ENCODE peak calls at places on chromosomes 13 and 19, in seven cellular contexts. One of them, this sample, is unnamed.

GRCh38 chr19:50226536-50226935 is 23.1 kb downstream of the MYH14 start:
- DNase-seq in NCI-H748 treated with DMSO at 0.1 percent for 48 hours: no peak
- DNase-seq in EH: no peak
- DNase-seq in C1 segment of cervical spinal cord: no peak
- DNase-seq in stimulated activated CD8-positive, alpha-beta memory T cell treated with anti-CD3 and anti-CD28 coated beads, Interleukin-12 subunit alpha, Interleukin-12 subunit beta, amount 100 ng/mL, for 4 hours: no peak
- DNase-seq in heart right ventricle: no peak
- DNase-seq in CD8-positive, alpha-beta memory T cell: no peak
- DNase-seq in this sample: no peak

GRCh38 chr19:35013047-35013819 is 13.1 kb downstream of the GRAMD1A start:
- DNase-seq in stimulated activated CD8-positive, alpha-beta memory T cell treated with anti-CD3 and anti-CD28 coated beads, Interleukin-12 subunit alpha, Interleukin-12 subunit beta, amount 100 ng/mL, for 4 hours: peak; percentile 68
- DNase-seq in NCI-H748 treated with DMSO at 0.1 percent for 48 hours: no peak
- DNase-seq in CD8-positive, alpha-beta memory T cell: peak; percentile 75
- DNase-seq in heart right ventricle: peak; percentile 78
- DNase-seq in C1 segment of cervical spinal cord: no peak
- DNase-seq in EH: peak; percentile 51
- DNase-seq in this sample: peak; percentile 44

GRCh38 chr13:111040821-111041220 is 74.3 kb upstream of the ARHGEF7 start:
- DNase-seq in NCI-H748 treated with DMSO at 0.1 percent for 48 hours: no peak
- DNase-seq in C1 segment of cervical spinal cord: no peak
- DNase-seq in stimulated activated CD8-positive, alpha-beta memory T cell treated with anti-CD3 and anti-CD28 coated beads, Interleukin-12 subunit alpha, Interleukin-12 subunit beta, amount 100 ng/mL, for 4 hours: no peak
- DNase-seq in heart right ventricle: no peak
- DNase-seq in CD8-positive, alpha-beta memory T cell: no peak
- DNase-seq in EH: no peak
- DNase-seq in this sample: no peak

GRCh38 chr19:24059572-24060295 is 27.3 kb upstream of the ZNF254 start:
- DNase-seq in NCI-H748 treated with DMSO at 0.1 percent for 48 hours: no peak
- DNase-seq in EH: no peak
- DNase-seq in CD8-positive, alpha-beta memory T cell: no peak
- DNase-seq in heart right ventricle: no peak
- DNase-seq in stimulated activated CD8-positive, alpha-beta memory T cell treated with anti-CD3 and anti-CD28 coated beads, Interleukin-12 subunit alpha, Interleukin-12 subunit beta, amount 100 ng/mL, for 4 hours: no peak
- DNase-seq in C1 segment of cervical spinal cord: no peak
- DNase-seq in this sample: peak; percentile 50

GRCh38 chr13:95296326-95296939 is 4.8 kb downstream of the ABCC4 start:
- DNase-seq in stimulated activated CD8-positive, alpha-beta memory T cell treated with anti-CD3 and anti-CD28 coated beads, Interleukin-12 subunit alpha, Interleukin-12 subunit beta, amount 100 ng/mL, for 4 hours: no peak
- DNase-seq in heart right ventricle: peak; percentile 38
- DNase-seq in CD8-positive, alpha-beta memory T cell: no peak
- DNase-seq in NCI-H748 treated with DMSO at 0.1 percent for 48 hours: no peak
- DNase-seq in EH: peak; percentile 25
- DNase-seq in C1 segment of cervical spinal cord: no peak
- DNase-seq in this sample: peak; percentile 75

GRCh38 chr19:782195-783043 is 14.8 kb upstream of the PTBP1 start:
- DNase-seq in stimulated activated CD8-positive, alpha-beta memory T cell treated with anti-CD3 and anti-CD28 coated beads, Interleukin-12 subunit alpha, Interleukin-12 subunit beta, amount 100 ng/mL, for 4 hours: no peak
- DNase-seq in CD8-positive, alpha-beta memory T cell: no peak
- DNase-seq in heart right ventricle: no peak
- DNase-seq in NCI-H748 treated with DMSO at 0.1 percent for 48 hours: no peak
- DNase-seq in EH: peak; percentile 87
- DNase-seq in C1 segment of cervical spinal cord: no peak
- DNase-seq in this sample: no peak

GRCh38 chr13:114067886-114068722 is 64.3 kb downstream of the RASA3 start:
- DNase-seq in stimulated activated CD8-positive, alpha-beta memory T cell treated with anti-CD3 and anti-CD28 coated beads, Interleukin-12 subunit alpha, Interleukin-12 subunit beta, amount 100 ng/mL, for 4 hours: no peak
- DNase-seq in C1 segment of cervical spinal cord: no peak
- DNase-seq in EH: no peak
- DNase-seq in heart right ventricle: no peak
- DNase-seq in NCI-H748 treated with DMSO at 0.1 percent for 48 hours: no peak
- DNase-seq in CD8-positive, alpha-beta memory T cell: peak; percentile 44
- DNase-seq in this sample: peak; percentile 14

GRCh38 chr19:55355213-55355821 is 798 bp upstream of the COX6B2 start:
- DNase-seq in stimulated activated CD8-positive, alpha-beta memory T cell treated with anti-CD3 and anti-CD28 coated beads, Interleukin-12 subunit alpha, Interleukin-12 subunit beta, amount 100 ng/mL, for 4 hours: no peak
- DNase-seq in NCI-H748 treated with DMSO at 0.1 percent for 48 hours: no peak
- DNase-seq in EH: no peak
- DNase-seq in CD8-positive, alpha-beta memory T cell: no peak
- DNase-seq in C1 segment of cervical spinal cord: no peak
- DNase-seq in heart right ventricle: no peak
- DNase-seq in this sample: no peak

GRCh38 chr19:30286378-30286777 is 85.8 kb upstream of the ZNF536 start:
- DNase-seq in stimulated activated CD8-positive, alpha-beta memory T cell treated with anti-CD3 and anti-CD28 coated beads, Interleukin-12 subunit alpha, Interleukin-12 subunit beta, amount 100 ng/mL, for 4 hours: no peak
- DNase-seq in CD8-positive, alpha-beta memory T cell: no peak
- DNase-seq in C1 segment of cervical spinal cord: no peak
- DNase-seq in NCI-H748 treated with DMSO at 0.1 percent for 48 hours: no peak
- DNase-seq in heart right ventricle: no peak
- DNase-seq in EH: no peak
- DNase-seq in this sample: no peak

GRCh38 chr19:41821003-41821735 is 23.3 kb downstream of the LYPD4 start:
- DNase-seq in NCI-H748 treated with DMSO at 0.1 percent for 48 hours: peak; percentile 81
- DNase-seq in EH: peak; percentile 23
- DNase-seq in heart right ventricle: no peak
- DNase-seq in C1 segment of cervical spinal cord: no peak
- DNase-seq in CD8-positive, alpha-beta memory T cell: peak; percentile 27
- DNase-seq in stimulated activated CD8-positive, alpha-beta memory T cell treated with anti-CD3 and anti-CD28 coated beads, Interleukin-12 subunit alpha, Interleukin-12 subunit beta, amount 100 ng/mL, for 4 hours: peak; percentile 7
- DNase-seq in this sample: no peak

GRCh38 chr19:294819-295686 is 3.9 kb upstream of the PLPP2 start:
- DNase-seq in CD8-positive, alpha-beta memory T cell: peak; percentile 15
- DNase-seq in stimulated activated CD8-positive, alpha-beta memory T cell treated with anti-CD3 and anti-CD28 coated beads, Interleukin-12 subunit alpha, Interleukin-12 subunit beta, amount 100 ng/mL, for 4 hours: no peak
- DNase-seq in NCI-H748 treated with DMSO at 0.1 percent for 48 hours: peak; percentile 10
- DNase-seq in EH: peak; percentile 41
- DNase-seq in heart right ventricle: no peak
- DNase-seq in C1 segment of cervical spinal cord: no peak
- DNase-seq in this sample: no peak

GRCh38 chr19:41606215-41606837 is 20.5 kb downstream of the CEACAM4 start:
- DNase-seq in C1 segment of cervical spinal cord: no peak
- DNase-seq in EH: no peak
- DNase-seq in NCI-H748 treated with DMSO at 0.1 percent for 48 hours: no peak
- DNase-seq in heart right ventricle: no peak
- DNase-seq in stimulated activated CD8-positive, alpha-beta memory T cell treated with anti-CD3 and anti-CD28 coated beads, Interleukin-12 subunit alpha, Interleukin-12 subunit beta, amount 100 ng/mL, for 4 hours: no peak
- DNase-seq in CD8-positive, alpha-beta memory T cell: no peak
- DNase-seq in this sample: no peak

GRCh38 chr19:1070931-1071791 is 4.2 kb downstream of the ARHGAP45 start:
- DNase-seq in heart right ventricle: no peak
- DNase-seq in NCI-H748 treated with DMSO at 0.1 percent for 48 hours: no peak
- DNase-seq in stimulated activated CD8-positive, alpha-beta memory T cell treated with anti-CD3 and anti-CD28 coated beads, Interleukin-12 subunit alpha, Interleukin-12 subunit beta, amount 100 ng/mL, for 4 hours: no peak
- DNase-seq in CD8-positive, alpha-beta memory T cell: no peak
- DNase-seq in C1 segment of cervical spinal cord: no peak
- DNase-seq in EH: no peak
- DNase-seq in this sample: no peak

GRCh38 chr19:5990289-5990797 is 12.4 kb upstream of the RANBP3 start:
- DNase-seq in NCI-H748 treated with DMSO at 0.1 percent for 48 hours: peak; percentile 19
- DNase-seq in heart right ventricle: no peak
- DNase-seq in C1 segment of cervical spinal cord: no peak
- DNase-seq in CD8-positive, alpha-beta memory T cell: no peak
- DNase-seq in EH: peak; percentile 25
- DNase-seq in stimulated activated CD8-positive, alpha-beta memory T cell treated with anti-CD3 and anti-CD28 coated beads, Interleukin-12 subunit alpha, Interleukin-12 subunit beta, amount 100 ng/mL, for 4 hours: no peak
- DNase-seq in this sample: no peak

GRCh38 chr19:17281391-17282304 is at the start of gene ANKLE1:
- DNase-seq in heart right ventricle: no peak
- DNase-seq in CD8-positive, alpha-beta memory T cell: no peak
- DNase-seq in EH: peak; percentile 39
- DNase-seq in NCI-H748 treated with DMSO at 0.1 percent for 48 hours: no peak
- DNase-seq in C1 segment of cervical spinal cord: no peak
- DNase-seq in stimulated activated CD8-positive, alpha-beta memory T cell treated with anti-CD3 and anti-CD28 coated beads, Interleukin-12 subunit alpha, Interleukin-12 subunit beta, amount 100 ng/mL, for 4 hours: peak; percentile 6
- DNase-seq in this sample: no peak

GRCh38 chr13:87497426-87497825 is 173.7 kb upstream of the SLITRK5 start:
- DNase-seq in C1 segment of cervical spinal cord: no peak
- DNase-seq in CD8-positive, alpha-beta memory T cell: no peak
- DNase-seq in heart right ventricle: no peak
- DNase-seq in NCI-H748 treated with DMSO at 0.1 percent for 48 hours: no peak
- DNase-seq in EH: no peak
- DNase-seq in stimulated activated CD8-positive, alpha-beta memory T cell treated with anti-CD3 and anti-CD28 coated beads, Interleukin-12 subunit alpha, Interleukin-12 subunit beta, amount 100 ng/mL, for 4 hours: no peak
- DNase-seq in this sample: no peak

GRCh38 chr19:17602872-17603552 is 47.6 kb downstream of the COLGALT1 start:
- DNase-seq in EH: no peak
- DNase-seq in NCI-H748 treated with DMSO at 0.1 percent for 48 hours: no peak
- DNase-seq in heart right ventricle: no peak
- DNase-seq in C1 segment of cervical spinal cord: no peak
- DNase-seq in stimulated activated CD8-positive, alpha-beta memory T cell treated with anti-CD3 and anti-CD28 coated beads, Interleukin-12 subunit alpha, Interleukin-12 subunit beta, amount 100 ng/mL, for 4 hours: no peak
- DNase-seq in CD8-positive, alpha-beta memory T cell: no peak
- DNase-seq in this sample: no peak

GRCh38 chr19:30879225-30879624 is 470.0 kb downstream of the TSHZ3 start:
- DNase-seq in stimulated activated CD8-positive, alpha-beta memory T cell treated with anti-CD3 and anti-CD28 coated beads, Interleukin-12 subunit alpha, Interleukin-12 subunit beta, amount 100 ng/mL, for 4 hours: no peak
- DNase-seq in NCI-H748 treated with DMSO at 0.1 percent for 48 hours: no peak
- DNase-seq in EH: no peak
- DNase-seq in C1 segment of cervical spinal cord: no peak
- DNase-seq in heart right ventricle: no peak
- DNase-seq in CD8-positive, alpha-beta memory T cell: no peak
- DNase-seq in this sample: no peak

GRCh38 chr19:29393915-29394460 is 131.8 kb upstream of the VSTM2B start:
- DNase-seq in C1 segment of cervical spinal cord: no peak
- DNase-seq in stimulated activated CD8-positive, alpha-beta memory T cell treated with anti-CD3 and anti-CD28 coated beads, Interleukin-12 subunit alpha, Interleukin-12 subunit beta, amount 100 ng/mL, for 4 hours: no peak
- DNase-seq in EH: no peak
- DNase-seq in NCI-H748 treated with DMSO at 0.1 percent for 48 hours: no peak
- DNase-seq in heart right ventricle: no peak
- DNase-seq in CD8-positive, alpha-beta memory T cell: no peak
- DNase-seq in this sample: no peak

GRCh38 chr19:58401825-58402433 is 6.5 kb downstream of the RNF225 start:
- DNase-seq in EH: no peak
- DNase-seq in stimulated activated CD8-positive, alpha-beta memory T cell treated with anti-CD3 and anti-CD28 coated beads, Interleukin-12 subunit alpha, Interleukin-12 subunit beta, amount 100 ng/mL, for 4 hours: no peak
- DNase-seq in C1 segment of cervical spinal cord: no peak
- DNase-seq in NCI-H748 treated with DMSO at 0.1 percent for 48 hours: no peak
- DNase-seq in heart right ventricle: no peak
- DNase-seq in CD8-positive, alpha-beta memory T cell: peak; percentile 16
- DNase-seq in this sample: no peak

GRCh38 chr13:45951724-45952123 is 100.2 kb upstream of the SIAH3 start:
- DNase-seq in heart right ventricle: no peak
- DNase-seq in C1 segment of cervical spinal cord: no peak
- DNase-seq in NCI-H748 treated with DMSO at 0.1 percent for 48 hours: no peak
- DNase-seq in CD8-positive, alpha-beta memory T cell: no peak
- DNase-seq in stimulated activated CD8-positive, alpha-beta memory T cell treated with anti-CD3 and anti-CD28 coated beads, Interleukin-12 subunit alpha, Interleukin-12 subunit beta, amount 100 ng/mL, for 4 hours: no peak
- DNase-seq in EH: peak; percentile 19
- DNase-seq in this sample: no peak

GRCh38 chr13:99398916-99399622 is 91.9 kb upstream of the GPR183 start:
- DNase-seq in NCI-H748 treated with DMSO at 0.1 percent for 48 hours: no peak
- DNase-seq in stimulated activated CD8-positive, alpha-beta memory T cell treated with anti-CD3 and anti-CD28 coated beads, Interleukin-12 subunit alpha, Interleukin-12 subunit beta, amount 100 ng/mL, for 4 hours: no peak
- DNase-seq in EH: no peak
- DNase-seq in C1 segment of cervical spinal cord: no peak
- DNase-seq in CD8-positive, alpha-beta memory T cell: no peak
- DNase-seq in heart right ventricle: no peak
- DNase-seq in this sample: no peak

GRCh38 chr19:38079926-38080380 is 144.1 kb downstream of the DPF1 start:
- DNase-seq in EH: peak; percentile 93
- DNase-seq in NCI-H748 treated with DMSO at 0.1 percent for 48 hours: peak; percentile 93
- DNase-seq in CD8-positive, alpha-beta memory T cell: no peak
- DNase-seq in stimulated activated CD8-positive, alpha-beta memory T cell treated with anti-CD3 and anti-CD28 coated beads, Interleukin-12 subunit alpha, Interleukin-12 subunit beta, amount 100 ng/mL, for 4 hours: no peak
- DNase-seq in heart right ventricle: no peak
- DNase-seq in C1 segment of cervical spinal cord: no peak
- DNase-seq in this sample: no peak